ENCODE peak calls at places on chromosome 1, in eight cellular contexts. One of them, this sample, is unnamed.

GRCh38 chr1:94522304-94522703 is 19.3 kb downstream of the F3 start:
- DNase-seq in C1 segment of cervical spinal cord: no peak
- DNase-seq in fibroblast of lung: peak; percentile 62
- DNase-seq in NCI-H1436 treated with DMSO at 0.1 percent for 48 hours: no peak
- DNase-seq in GM03348: peak; percentile 43
- DNase-seq in M059J: peak; percentile 72
- DNase-seq in T-helper 2 cell treated with Interferon-gamma antibody and Interleukin-4, amounts not matched to agents 5 μg/mL and 100 μg/mL, for 36 hours: no peak
- DNase-seq in CD4-positive, alpha-beta T cell: no peak
- DNase-seq in this sample: no peak

GRCh38 chr1:33420870-33421775 is 9.8 kb downstream of the PHC2 start:
- DNase-seq in C1 segment of cervical spinal cord: no peak
- DNase-seq in fibroblast of lung: peak; percentile 71
- DNase-seq in NCI-H1436 treated with DMSO at 0.1 percent for 48 hours: no peak
- DNase-seq in GM03348: peak; percentile 39
- DNase-seq in M059J: peak; percentile 70
- DNase-seq in T-helper 2 cell treated with Interferon-gamma antibody and Interleukin-4, amounts not matched to agents 5 μg/mL and 100 μg/mL, for 36 hours: no peak
- DNase-seq in CD4-positive, alpha-beta T cell: no peak
- DNase-seq in this sample: no peak

GRCh38 chr1:92855236-92855635 is 23.4 kb downstream of the RPL5 start:
- DNase-seq in C1 segment of cervical spinal cord: no peak
- DNase-seq in fibroblast of lung: no peak
- DNase-seq in NCI-H1436 treated with DMSO at 0.1 percent for 48 hours: no peak
- DNase-seq in GM03348: no peak
- DNase-seq in M059J: no peak
- DNase-seq in T-helper 2 cell treated with Interferon-gamma antibody and Interleukin-4, amounts not matched to agents 5 μg/mL and 100 μg/mL, for 36 hours: no peak
- DNase-seq in CD4-positive, alpha-beta T cell: no peak
- DNase-seq in this sample: no peak

GRCh38 chr1:204660509-204660908 is 25.0 kb downstream of the LRRN2 start:
- DNase-seq in C1 segment of cervical spinal cord: no peak
- DNase-seq in fibroblast of lung: no peak
- DNase-seq in NCI-H1436 treated with DMSO at 0.1 percent for 48 hours: no peak
- DNase-seq in GM03348: peak; percentile 31
- DNase-seq in M059J: no peak
- DNase-seq in T-helper 2 cell treated with Interferon-gamma antibody and Interleukin-4, amounts not matched to agents 5 μg/mL and 100 μg/mL, for 36 hours: no peak
- DNase-seq in CD4-positive, alpha-beta T cell: no peak
- DNase-seq in this sample: no peak

GRCh38 chr1:116483481-116484309 is 87.1 kb downstream of the CD58 start:
- DNase-seq in C1 segment of cervical spinal cord: no peak
- DNase-seq in fibroblast of lung: no peak
- DNase-seq in NCI-H1436 treated with DMSO at 0.1 percent for 48 hours: no peak
- DNase-seq in GM03348: no peak
- DNase-seq in M059J: no peak
- DNase-seq in T-helper 2 cell treated with Interferon-gamma antibody and Interleukin-4, amounts not matched to agents 5 μg/mL and 100 μg/mL, for 36 hours: no peak
- DNase-seq in CD4-positive, alpha-beta T cell: no peak
- DNase-seq in this sample: no peak

GRCh38 chr1:206495493-206496046 is 11.8 kb upstream of the RASSF5 start:
- DNase-seq in C1 segment of cervical spinal cord: no peak
- DNase-seq in fibroblast of lung: peak; percentile 41
- DNase-seq in NCI-H1436 treated with DMSO at 0.1 percent for 48 hours: no peak
- DNase-seq in GM03348: peak; percentile 23
- DNase-seq in M059J: no peak
- DNase-seq in T-helper 2 cell treated with Interferon-gamma antibody and Interleukin-4, amounts not matched to agents 5 μg/mL and 100 μg/mL, for 36 hours: no peak
- DNase-seq in CD4-positive, alpha-beta T cell: no peak
- DNase-seq in this sample: no peak

GRCh38 chr1:22098752-22099151 is 44.1 kb downstream of the WNT4 start:
- DNase-seq in C1 segment of cervical spinal cord: no peak
- DNase-seq in fibroblast of lung: no peak
- DNase-seq in NCI-H1436 treated with DMSO at 0.1 percent for 48 hours: no peak
- DNase-seq in GM03348: no peak
- DNase-seq in M059J: no peak
- DNase-seq in T-helper 2 cell treated with Interferon-gamma antibody and Interleukin-4, amounts not matched to agents 5 μg/mL and 100 μg/mL, for 36 hours: no peak
- DNase-seq in CD4-positive, alpha-beta T cell: no peak
- DNase-seq in this sample: no peak

GRCh38 chr1:1941868-1942752 is 23.0 kb upstream of the TMEM52 start:
- DNase-seq in C1 segment of cervical spinal cord: no peak
- DNase-seq in fibroblast of lung: no peak
- DNase-seq in NCI-H1436 treated with DMSO at 0.1 percent for 48 hours: no peak
- DNase-seq in GM03348: no peak
- DNase-seq in M059J: no peak
- DNase-seq in T-helper 2 cell treated with Interferon-gamma antibody and Interleukin-4, amounts not matched to agents 5 μg/mL and 100 μg/mL, for 36 hours: no peak
- DNase-seq in CD4-positive, alpha-beta T cell: no peak
- DNase-seq in this sample: no peak

GRCh38 chr1:53899206-53899628 is 5.2 kb downstream of the DIO1 start:
- DNase-seq in C1 segment of cervical spinal cord: no peak
- DNase-seq in fibroblast of lung: peak; percentile 87
- DNase-seq in NCI-H1436 treated with DMSO at 0.1 percent for 48 hours: no peak
- DNase-seq in GM03348: peak; percentile 42
- DNase-seq in M059J: peak; percentile 89
- DNase-seq in T-helper 2 cell treated with Interferon-gamma antibody and Interleukin-4, amounts not matched to agents 5 μg/mL and 100 μg/mL, for 36 hours: no peak
- DNase-seq in CD4-positive, alpha-beta T cell: no peak
- DNase-seq in this sample: peak; percentile 30

GRCh38 chr1:161486806-161487482 is 18.3 kb upstream of the FCGR2A start:
- DNase-seq in C1 segment of cervical spinal cord: peak; percentile 13
- DNase-seq in fibroblast of lung: peak; percentile 39
- DNase-seq in NCI-H1436 treated with DMSO at 0.1 percent for 48 hours: no peak
- DNase-seq in GM03348: peak; percentile 74
- DNase-seq in M059J: peak; percentile 73
- DNase-seq in T-helper 2 cell treated with Interferon-gamma antibody and Interleukin-4, amounts not matched to agents 5 μg/mL and 100 μg/mL, for 36 hours: no peak
- DNase-seq in CD4-positive, alpha-beta T cell: peak; percentile 23
- DNase-seq in this sample: peak; percentile 70

GRCh38 chr1:67429528-67430357 is 459 bp downstream of the SERBP1 start:
- DNase-seq in C1 segment of cervical spinal cord: peak; percentile 60
- DNase-seq in fibroblast of lung: no peak
- DNase-seq in NCI-H1436 treated with DMSO at 0.1 percent for 48 hours: no peak
- DNase-seq in GM03348: peak; percentile 47
- DNase-seq in M059J: peak; percentile 52
- DNase-seq in T-helper 2 cell treated with Interferon-gamma antibody and Interleukin-4, amounts not matched to agents 5 μg/mL and 100 μg/mL, for 36 hours: no peak
- DNase-seq in CD4-positive, alpha-beta T cell: no peak
- DNase-seq in this sample: peak; percentile 41

GRCh38 chr1:55318111-55318817 is 103.1 kb upstream of the USP24 start:
- DNase-seq in C1 segment of cervical spinal cord: peak; percentile 3
- DNase-seq in fibroblast of lung: peak; percentile 63
- DNase-seq in NCI-H1436 treated with DMSO at 0.1 percent for 48 hours: no peak
- DNase-seq in GM03348: no peak
- DNase-seq in M059J: peak; percentile 18
- DNase-seq in T-helper 2 cell treated with Interferon-gamma antibody and Interleukin-4, amounts not matched to agents 5 μg/mL and 100 μg/mL, for 36 hours: no peak
- DNase-seq in CD4-positive, alpha-beta T cell: no peak
- DNase-seq in this sample: no peak

GRCh38 chr1:179385510-179385909 is 19.7 kb downstream of the AXDND1 start:
- DNase-seq in C1 segment of cervical spinal cord: no peak
- DNase-seq in fibroblast of lung: no peak
- DNase-seq in NCI-H1436 treated with DMSO at 0.1 percent for 48 hours: no peak
- DNase-seq in GM03348: no peak
- DNase-seq in M059J: no peak
- DNase-seq in T-helper 2 cell treated with Interferon-gamma antibody and Interleukin-4, amounts not matched to agents 5 μg/mL and 100 μg/mL, for 36 hours: no peak
- DNase-seq in CD4-positive, alpha-beta T cell: no peak
- DNase-seq in this sample: no peak

GRCh38 chr1:98328855-98329254 is 332.7 kb upstream of the SNX7 start:
- DNase-seq in C1 segment of cervical spinal cord: no peak
- DNase-seq in fibroblast of lung: no peak
- DNase-seq in NCI-H1436 treated with DMSO at 0.1 percent for 48 hours: no peak
- DNase-seq in GM03348: no peak
- DNase-seq in M059J: peak; percentile 22
- DNase-seq in T-helper 2 cell treated with Interferon-gamma antibody and Interleukin-4, amounts not matched to agents 5 μg/mL and 100 μg/mL, for 36 hours: no peak
- DNase-seq in CD4-positive, alpha-beta T cell: no peak
- DNase-seq in this sample: no peak

GRCh38 chr1:243325305-243325890 is 69.6 kb downstream of the SDCCAG8 start:
- DNase-seq in C1 segment of cervical spinal cord: no peak
- DNase-seq in fibroblast of lung: peak; percentile 52
- DNase-seq in NCI-H1436 treated with DMSO at 0.1 percent for 48 hours: peak; percentile 35
- DNase-seq in GM03348: peak; percentile 48
- DNase-seq in M059J: peak; percentile 53
- DNase-seq in T-helper 2 cell treated with Interferon-gamma antibody and Interleukin-4, amounts not matched to agents 5 μg/mL and 100 μg/mL, for 36 hours: no peak
- DNase-seq in CD4-positive, alpha-beta T cell: no peak
- DNase-seq in this sample: peak; percentile 33

GRCh38 chr1:6743189-6744101 is 41.8 kb upstream of the CAMTA1 start:
- DNase-seq in C1 segment of cervical spinal cord: peak; percentile 38
- DNase-seq in fibroblast of lung: peak; percentile 90
- DNase-seq in NCI-H1436 treated with DMSO at 0.1 percent for 48 hours: no peak
- DNase-seq in GM03348: peak; percentile 85
- DNase-seq in M059J: peak; percentile 90
- DNase-seq in T-helper 2 cell treated with Interferon-gamma antibody and Interleukin-4, amounts not matched to agents 5 μg/mL and 100 μg/mL, for 36 hours: peak; percentile 20
- DNase-seq in CD4-positive, alpha-beta T cell: peak; percentile 8
- DNase-seq in this sample: peak; percentile 78

GRCh38 chr1:38121231-38121680 is 74.7 kb upstream of the POU3F1 start:
- DNase-seq in C1 segment of cervical spinal cord: no peak
- DNase-seq in fibroblast of lung: no peak
- DNase-seq in NCI-H1436 treated with DMSO at 0.1 percent for 48 hours: no peak
- DNase-seq in GM03348: no peak
- DNase-seq in M059J: no peak
- DNase-seq in T-helper 2 cell treated with Interferon-gamma antibody and Interleukin-4, amounts not matched to agents 5 μg/mL and 100 μg/mL, for 36 hours: no peak
- DNase-seq in CD4-positive, alpha-beta T cell: no peak
- DNase-seq in this sample: no peak

GRCh38 chr1:180366386-180367068 is 135.8 kb downstream of the ACBD6 start:
- DNase-seq in C1 segment of cervical spinal cord: no peak
- DNase-seq in fibroblast of lung: peak; percentile 63
- DNase-seq in NCI-H1436 treated with DMSO at 0.1 percent for 48 hours: no peak
- DNase-seq in GM03348: no peak
- DNase-seq in M059J: no peak
- DNase-seq in T-helper 2 cell treated with Interferon-gamma antibody and Interleukin-4, amounts not matched to agents 5 μg/mL and 100 μg/mL, for 36 hours: no peak
- DNase-seq in CD4-positive, alpha-beta T cell: no peak
- DNase-seq in this sample: no peak

GRCh38 chr1:17764578-17764977 is 9.4 kb downstream of the ACTL8 start:
- DNase-seq in C1 segment of cervical spinal cord: no peak
- DNase-seq in fibroblast of lung: no peak
- DNase-seq in NCI-H1436 treated with DMSO at 0.1 percent for 48 hours: no peak
- DNase-seq in GM03348: no peak
- DNase-seq in M059J: no peak
- DNase-seq in T-helper 2 cell treated with Interferon-gamma antibody and Interleukin-4, amounts not matched to agents 5 μg/mL and 100 μg/mL, for 36 hours: no peak
- DNase-seq in CD4-positive, alpha-beta T cell: no peak
- DNase-seq in this sample: no peak

GRCh38 chr1:1149416-1149815 is 24.3 kb upstream of the TTLL10 start:
- DNase-seq in C1 segment of cervical spinal cord: no peak
- DNase-seq in fibroblast of lung: no peak
- DNase-seq in NCI-H1436 treated with DMSO at 0.1 percent for 48 hours: no peak
- DNase-seq in GM03348: no peak
- DNase-seq in M059J: no peak
- DNase-seq in T-helper 2 cell treated with Interferon-gamma antibody and Interleukin-4, amounts not matched to agents 5 μg/mL and 100 μg/mL, for 36 hours: no peak
- DNase-seq in CD4-positive, alpha-beta T cell: no peak
- DNase-seq in this sample: no peak

GRCh38 chr1:76074321-76075187 is at the start of gene ST6GALNAC3:
- DNase-seq in C1 segment of cervical spinal cord: peak; percentile 82
- DNase-seq in fibroblast of lung: peak; percentile 40
- DNase-seq in NCI-H1436 treated with DMSO at 0.1 percent for 48 hours: no peak
- DNase-seq in GM03348: peak; percentile 92
- DNase-seq in M059J: peak; percentile 29
- DNase-seq in T-helper 2 cell treated with Interferon-gamma antibody and Interleukin-4, amounts not matched to agents 5 μg/mL and 100 μg/mL, for 36 hours: peak; percentile 74
- DNase-seq in CD4-positive, alpha-beta T cell: peak; percentile 68
- DNase-seq in this sample: peak; percentile 88

GRCh38 chr1:209564904-209565303 is 18.6 kb upstream of the CAMK1G start:
- DNase-seq in C1 segment of cervical spinal cord: no peak
- DNase-seq in fibroblast of lung: no peak
- DNase-seq in NCI-H1436 treated with DMSO at 0.1 percent for 48 hours: no peak
- DNase-seq in GM03348: no peak
- DNase-seq in M059J: no peak
- DNase-seq in T-helper 2 cell treated with Interferon-gamma antibody and Interleukin-4, amounts not matched to agents 5 μg/mL and 100 μg/mL, for 36 hours: no peak
- DNase-seq in CD4-positive, alpha-beta T cell: no peak
- DNase-seq in this sample: no peak

GRCh38 chr1:226125097-226125630 is 61.4 kb downstream of the ACBD3 start:
- DNase-seq in C1 segment of cervical spinal cord: no peak
- DNase-seq in fibroblast of lung: peak; percentile 63
- DNase-seq in NCI-H1436 treated with DMSO at 0.1 percent for 48 hours: peak; percentile 54
- DNase-seq in GM03348: peak; percentile 87
- DNase-seq in M059J: peak; percentile 71
- DNase-seq in T-helper 2 cell treated with Interferon-gamma antibody and Interleukin-4, amounts not matched to agents 5 μg/mL and 100 μg/mL, for 36 hours: peak; percentile 81
- DNase-seq in CD4-positive, alpha-beta T cell: peak; percentile 76
- DNase-seq in this sample: peak; percentile 88

GRCh38 chr1:3032371-3032862 is 11.2 kb downstream of the ACTRT2 start:
- DNase-seq in C1 segment of cervical spinal cord: no peak
- DNase-seq in fibroblast of lung: no peak
- DNase-seq in NCI-H1436 treated with DMSO at 0.1 percent for 48 hours: no peak
- DNase-seq in GM03348: no peak
- DNase-seq in M059J: no peak
- DNase-seq in T-helper 2 cell treated with Interferon-gamma antibody and Interleukin-4, amounts not matched to agents 5 μg/mL and 100 μg/mL, for 36 hours: no peak
- DNase-seq in CD4-positive, alpha-beta T cell: no peak
- DNase-seq in this sample: no peak